ENCODE peak calls at places on chromosome 5, in ten cellular contexts. D is AG10803, S is GM12865, B is fibroblast of the aortic adventitia, T is lower leg skin, I is OCI-LY7, P is ovary, V is PC-9, N is fibroblast of pulmonary artery, U is cardiac fibroblast. A is an unnamed sample.
A peak's percentile ranks its signal among the peaks of the same experiment; 100 is the strongest.

GRCh38 chr5:143019614-143020515 is 249.7 kb downstream of the ARHGAP26 start:
- DNase-seq in U (no peak), B (no peak), D (no peak), N (no peak), I (no peak), V (no peak), S (peak; percentile 96), P (no peak), T (no peak), A (no peak)

GRCh38 chr5:151036556-151036955 is 16.2 kb downstream of the GPX3 start:
- DNase-seq in N (no peak), D (no peak), B (no peak), P (no peak), V (no peak), U (no peak), T (no peak), I (no peak), S (no peak), A (no peak)

GRCh38 chr5:34516686-34517085 is 139.4 kb upstream of the RAI14 start:
- DNase-seq in V (no peak), S (no peak), D (no peak), P (no peak), U (no peak), B (no peak), T (no peak), I (no peak), N (no peak), A (no peak)

GRCh38 chr5:14580037-14581034 is 1.3 kb upstream of the OTULINL start:
- DNase-seq in P (no peak), U (no peak), N (peak; percentile 56), S (no peak), T (no peak), B (peak; percentile 17), V (no peak), I (no peak), D (peak; percentile 68), A (no peak)

GRCh38 chr5:33343661-33344327 is 97.0 kb upstream of the TARS1 start:
- DNase-seq in I (no peak), B (peak; percentile 96), T (no peak), P (no peak), V (no peak), N (peak; percentile 88), S (no peak), D (peak; percentile 91), U (peak; percentile 92), A (peak; percentile 91)

GRCh38 chr5:87243161-87243877 is 24.4 kb upstream of the RASA1 start:
- DNase-seq in D (peak; percentile 88), V (no peak), I (no peak), S (peak; percentile 28), B (peak; percentile 75), U (peak; percentile 90), T (no peak), P (no peak), N (peak; percentile 91), A (peak; percentile 86)

GRCh38 chr5:180595381-180596114 is 4.2 kb upstream of the SCGB3A1 start:
- DNase-seq in T (no peak), P (no peak), B (no peak), U (no peak), I (no peak), V (no peak), D (no peak), N (no peak), S (no peak), A (no peak)

GRCh38 chr5:141604318-141604717 is 14.5 kb downstream of the DIAPH1 start:
- DNase-seq in U (peak; percentile 98), N (peak; percentile 96), T (peak; percentile 89), I (peak; percentile 9), S (no peak), V (peak; percentile 73), D (peak; percentile 96), B (peak; percentile 92), P (no peak), A (peak; percentile 97)

GRCh38 chr5:138000102-138000723 is 32.7 kb downstream of the FAM13B start:
- DNase-seq in I (no peak), D (peak; percentile 5), U (peak; percentile 77), V (peak; percentile 15), T (no peak), B (peak; percentile 37), S (no peak), P (no peak), N (peak; percentile 67), A (peak; percentile 87)

GRCh38 chr5:13480834-13481233 is 463.7 kb downstream of the DNAH5 start:
- DNase-seq in B (no peak), V (no peak), N (no peak), P (no peak), D (no peak), S (no peak), I (no peak), T (no peak), U (no peak), A (no peak)

GRCh38 chr5:68777145-68777544 is 316.7 kb upstream of the SLC30A5 start:
- DNase-seq in I (no peak), U (no peak), S (no peak), P (no peak), D (no peak), N (no peak), B (no peak), V (no peak), T (no peak), A (no peak)
- H3K4me3 ChIP-seq in I (no peak overlapping the region), U (no peak overlapping the region), S (no peak overlapping the region), P (no peak overlapping the region), D (no peak overlapping the region), N (no peak overlapping the region), B (no peak overlapping the region), V (no peak overlapping the region), T (no peak overlapping the region), A (no peak overlapping the region)

GRCh38 chr5:54148858-54149257 is 161.5 kb downstream of the ARL15 start:
- DNase-seq in B (no peak), U (no peak), P (no peak), S (no peak), N (peak; percentile 17), I (no peak), T (no peak), V (no peak), D (peak; percentile 6), A (peak; percentile 17)

GRCh38 chr5:54146906-54147305 is 163.5 kb downstream of the ARL15 start:
- DNase-seq in S (no peak), U (no peak), I (no peak), V (no peak), P (no peak), B (peak; percentile 59), N (no peak), D (no peak), T (no peak), A (no peak)

GRCh38 chr5:54150841-54151240 is 159.5 kb downstream of the ARL15 start:
- DNase-seq in B (no peak), I (no peak), T (no peak), U (no peak), S (no peak), D (no peak), N (no peak), V (no peak), P (no peak), A (no peak)

GRCh38 chr5:54146390-54146789 is 164.0 kb downstream of the ARL15 start:
- DNase-seq in B (peak; percentile 20), I (no peak), T (no peak), U (no peak), D (no peak), S (no peak), V (no peak), P (no peak), N (no peak), A (no peak)

GRCh38 chr5:54148062-54148461 is 162.3 kb downstream of the ARL15 start:
- DNase-seq in S (no peak), U (peak; percentile 32), V (no peak), T (no peak), N (peak; percentile 48), B (peak; percentile 48), P (no peak), D (peak; percentile 50), I (no peak), A (peak; percentile 46)
- TF ChIP-seq CTCF in S (no peak), U (peak; percentile 38), V (no peak), T (no peak), N (peak; percentile 39), B (peak; percentile 47), P (no peak), D (peak; percentile 54), I (peak; percentile 45), A (peak; percentile 39)

GRCh38 chr5:139671096-139671841 is 23.1 kb downstream of the CXXC5 start:
- DNase-seq in I (peak; percentile 52), D (no peak), B (no peak), T (no peak), P (no peak), N (no peak), U (peak; percentile 43), S (peak; percentile 73), V (no peak), A (no peak)

GRCh38 chr5:139668924-139669680 is 21.0 kb downstream of the CXXC5 start:
- DNase-seq in D (no peak), B (no peak), N (no peak), V (no peak), U (no peak), P (no peak), I (peak; percentile 49), T (no peak), S (peak; percentile 49), A (no peak)

GRCh38 chr5:139669681-139670368 is 21.7 kb downstream of the CXXC5 start:
- DNase-seq in I (peak; percentile 92), V (no peak), U (no peak), T (no peak), N (no peak), S (peak; percentile 83), B (no peak), D (no peak), P (peak; percentile 69), A (no peak)

GRCh38 chr5:139668064-139668880 is 20.1 kb downstream of the CXXC5 start:
- DNase-seq in N (no peak), V (peak; percentile 41), P (peak; percentile 67), I (peak; percentile 56), T (no peak), S (peak; percentile 58), B (no peak), U (peak; percentile 52), D (peak; percentile 54), A (peak; percentile 39)

DNA sequence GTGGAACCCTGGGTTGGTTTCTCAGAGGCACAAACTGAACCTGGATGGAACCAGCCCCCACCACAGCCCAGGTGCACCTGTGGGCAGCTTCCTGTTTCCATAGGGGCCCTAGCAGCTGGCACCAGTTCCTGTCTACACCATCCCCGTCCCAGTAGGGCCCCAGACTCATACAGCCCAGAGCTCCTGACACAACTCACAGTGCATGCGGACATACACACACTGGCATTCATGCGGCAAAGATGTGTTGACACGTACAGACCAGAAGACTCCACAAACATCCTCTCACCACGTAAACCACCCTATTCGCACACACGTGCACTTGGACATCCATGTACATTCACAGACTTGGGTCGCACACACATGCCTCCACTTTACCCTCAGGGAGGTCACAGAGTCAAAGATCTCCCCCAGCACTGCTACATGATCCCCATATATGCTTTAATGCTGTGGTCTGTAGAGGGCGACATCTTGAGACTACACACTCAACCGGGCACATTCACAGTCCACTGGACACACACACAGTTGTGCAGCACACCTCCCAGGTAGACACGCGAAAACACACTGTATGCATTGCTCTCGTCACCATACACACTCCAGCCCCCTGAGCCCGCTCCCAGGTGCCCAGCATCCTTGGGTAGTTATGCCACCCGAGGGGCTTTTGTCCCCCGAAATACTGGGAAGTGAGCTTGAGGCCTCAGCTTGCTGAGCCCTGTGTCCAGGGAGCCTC is 22.4 kb downstream of the CXXC5 start:
- DNase-seq in D (no peak), S (peak; percentile 92), N (no peak), P (no peak), U (no peak), T (no peak), V (no peak), B (no peak), I (peak; percentile 98), A (no peak)
- H3K4me3 ChIP-seq in D (no peak overlapping the region), S (peak overlapping the region; percentile 78), N (no peak overlapping the region), P (no peak overlapping the region), U (no peak overlapping the region), T (no peak overlapping the region), V (no peak overlapping the region), B (no peak overlapping the region), I (peak overlapping the region; percentile 74), A (no peak overlapping the region)

GRCh38 chr5:168295574-168296201 is 4.2 kb downstream of the WWC1 start:
- DNase-seq in S (no peak), N (peak; percentile 68), I (no peak), D (peak; percentile 78), P (peak; percentile 51), B (peak; percentile 63), U (peak; percentile 42), V (peak; percentile 82), T (no peak), A (peak; percentile 63)
- TF ChIP-seq CTCF in S (no peak), N (peak; percentile 56), I (no peak), D (peak; percentile 77), P (no peak), B (peak; percentile 67), U (peak; percentile 43), V (peak; percentile 78), T (no peak), A (peak; percentile 55)

A was measured in fibroblast of mammary gland.